ENCODE peak calls at places on chromosome 22, in five cellular contexts. One of them, this sample, is unnamed.

GRCh38 chr22:30866811-30867271 is 101.7 kb downstream of the MORC2 start:
- DNase-seq in neural progenitor cell: peak; percentile 31
- DNase-seq in sigmoid colon: peak; percentile 29
- DNase-seq in tibial artery: peak; percentile 32
- DNase-seq in lung: no peak
- DNase-seq in this sample: no peak

GRCh38 chr22:28734393-28734792 is 7.2 kb downstream of the CHEK2 start:
- DNase-seq in neural progenitor cell: no peak
- DNase-seq in sigmoid colon: no peak
- DNase-seq in tibial artery: no peak
- DNase-seq in lung: no peak
- DNase-seq in this sample: no peak

GRCh38 chr22:50531546-50532352 is 1.9 kb upstream of the TYMP start:
- DNase-seq in neural progenitor cell: peak; percentile 76
- DNase-seq in sigmoid colon: peak; percentile 92
- DNase-seq in tibial artery: peak; percentile 83
- DNase-seq in lung: peak; percentile 83
- DNase-seq in this sample: peak; percentile 88

GRCh38 chr22:40592352-40593113 is 44.0 kb downstream of the MRTFA start:
- DNase-seq in neural progenitor cell: no peak
- DNase-seq in sigmoid colon: no peak
- DNase-seq in tibial artery: no peak
- DNase-seq in lung: no peak
- DNase-seq in this sample: no peak

GRCh38 chr22:17579535-17579981 is 16.3 kb downstream of the SLC25A18 start:
- DNase-seq in neural progenitor cell: no peak
- DNase-seq in sigmoid colon: no peak
- DNase-seq in tibial artery: no peak
- DNase-seq in lung: no peak
- DNase-seq in this sample: no peak

GRCh38 chr22:30763815-30764686 is 69.4 kb downstream of the OSBP2 start:
- DNase-seq in neural progenitor cell: peak; percentile 88
- DNase-seq in sigmoid colon: no peak
- DNase-seq in tibial artery: no peak
- DNase-seq in lung: peak; percentile 44
- DNase-seq in this sample: no peak

GRCh38 chr22:38282397-38282796 is 9.6 kb upstream of the TMEM184B start:
- DNase-seq in neural progenitor cell: no peak
- DNase-seq in sigmoid colon: no peak
- DNase-seq in tibial artery: no peak
- DNase-seq in lung: no peak
- DNase-seq in this sample: no peak

GRCh38 chr22:46449974-46450745 is 87.3 kb downstream of the CELSR1 start:
- DNase-seq in neural progenitor cell: no peak
- DNase-seq in sigmoid colon: no peak
- DNase-seq in tibial artery: no peak
- DNase-seq in lung: no peak
- DNase-seq in this sample: no peak

GRCh38 chr22:44682556-44683168 is 19.3 kb upstream of the PRR5 start:
- DNase-seq in neural progenitor cell: no peak
- DNase-seq in sigmoid colon: no peak
- DNase-seq in tibial artery: no peak
- DNase-seq in lung: no peak
- DNase-seq in this sample: no peak

GRCh38 chr22:37735054-37735453 is 38.2 kb downstream of the TRIOBP start:
- DNase-seq in neural progenitor cell: peak; percentile 84
- DNase-seq in sigmoid colon: peak; percentile 75
- DNase-seq in tibial artery: no peak
- DNase-seq in lung: no peak
- DNase-seq in this sample: peak; percentile 65

GRCh38 chr22:45254789-45255261 is 14.1 kb upstream of the KIAA0930 start:
- DNase-seq in neural progenitor cell: no peak
- DNase-seq in sigmoid colon: no peak
- DNase-seq in tibial artery: no peak
- DNase-seq in lung: no peak
- DNase-seq in this sample: no peak

GRCh38 chr22:24685804-24686203 is 82.8 kb downstream of the GGT1 start:
- DNase-seq in neural progenitor cell: peak; percentile 45
- DNase-seq in sigmoid colon: no peak
- DNase-seq in tibial artery: no peak
- DNase-seq in lung: no peak
- DNase-seq in this sample: no peak

GRCh38 chr22:29108137-29108536 is 35.3 kb downstream of the KREMEN1 start:
- DNase-seq in neural progenitor cell: no peak
- DNase-seq in sigmoid colon: no peak
- DNase-seq in tibial artery: no peak
- DNase-seq in lung: no peak
- DNase-seq in this sample: no peak

GRCh38 chr22:44353063-44353440 is 40.3 kb upstream of the SHISAL1 start:
- DNase-seq in neural progenitor cell: no peak
- DNase-seq in sigmoid colon: peak; percentile 56
- DNase-seq in tibial artery: no peak
- DNase-seq in lung: no peak
- DNase-seq in this sample: peak; percentile 2

GRCh38 chr22:47291565-47292495 is 529.4 kb downstream of the TBC1D22A start:
- DNase-seq in neural progenitor cell: no peak
- DNase-seq in sigmoid colon: peak; percentile 46
- DNase-seq in tibial artery: peak; percentile 52
- DNase-seq in lung: no peak
- DNase-seq in this sample: peak; percentile 20

GRCh38 chr22:36734171-36735058 is 30.9 kb upstream of the CACNG2 start:
- DNase-seq in neural progenitor cell: no peak
- DNase-seq in sigmoid colon: peak; percentile 54
- DNase-seq in tibial artery: peak; percentile 50
- DNase-seq in lung: no peak
- DNase-seq in this sample: no peak

GRCh38 chr22:29994941-29995340 is 85.3 kb upstream of the HORMAD2 start:
- DNase-seq in neural progenitor cell: no peak
- DNase-seq in sigmoid colon: no peak
- DNase-seq in tibial artery: no peak
- DNase-seq in lung: no peak
- DNase-seq in this sample: no peak

GRCh38 chr22:39236321-39237275 is 8.2 kb downstream of the PDGFB start:
- DNase-seq in neural progenitor cell: no peak
- DNase-seq in sigmoid colon: no peak
- DNase-seq in tibial artery: no peak
- DNase-seq in lung: peak; percentile 79
- DNase-seq in this sample: peak; percentile 74

GRCh38 chr22:38260760-38261477 is 11.9 kb downstream of the TMEM184B start:
- DNase-seq in neural progenitor cell: peak; percentile 76
- DNase-seq in sigmoid colon: no peak
- DNase-seq in tibial artery: no peak
- DNase-seq in lung: no peak
- DNase-seq in this sample: no peak

GRCh38 chr22:32558681-32559355 is 84.2 kb downstream of the FBXO7 start:
- DNase-seq in neural progenitor cell: no peak
- DNase-seq in sigmoid colon: peak; percentile 88
- DNase-seq in tibial artery: peak; percentile 89
- DNase-seq in lung: peak; percentile 55
- DNase-seq in this sample: peak; percentile 85

GRCh38 chr22:29096736-29097669 is 24.2 kb downstream of the KREMEN1 start:
- DNase-seq in neural progenitor cell: peak; percentile 67
- DNase-seq in sigmoid colon: no peak
- DNase-seq in tibial artery: no peak
- DNase-seq in lung: no peak
- DNase-seq in this sample: no peak

GRCh38 chr22:40041738-40042137 is 47.0 kb downstream of the FAM83F start:
- DNase-seq in neural progenitor cell: no peak
- DNase-seq in sigmoid colon: peak; percentile 37
- DNase-seq in tibial artery: no peak
- DNase-seq in lung: no peak
- DNase-seq in this sample: no peak

GRCh38 chr22:46391486-46392136 is 56.1 kb downstream of the TRMU start:
- DNase-seq in neural progenitor cell: no peak
- DNase-seq in sigmoid colon: no peak
- DNase-seq in tibial artery: no peak
- DNase-seq in lung: no peak
- DNase-seq in this sample: no peak

GRCh38 chr22:27489265-27489675 is 312.3 kb downstream of the MN1 start:
- DNase-seq in neural progenitor cell: no peak
- DNase-seq in sigmoid colon: no peak
- DNase-seq in tibial artery: no peak
- DNase-seq in lung: no peak
- DNase-seq in this sample: no peak

GRCh38 chr22:38901111-38901641 is 29.2 kb upstream of the CBX6 start:
- DNase-seq in neural progenitor cell: no peak
- DNase-seq in sigmoid colon: no peak
- DNase-seq in tibial artery: no peak
- DNase-seq in lung: no peak
- DNase-seq in this sample: no peak

GRCh38 chr22:46769191-46769675 is 6.8 kb downstream of the TBC1D22A start:
- DNase-seq in neural progenitor cell: no peak
- DNase-seq in sigmoid colon: no peak
- DNase-seq in tibial artery: no peak
- DNase-seq in lung: no peak
- DNase-seq in this sample: peak; percentile 59

GRCh38 chr22:50518628-50519027 is 6.8 kb downstream of the SCO2 start:
- DNase-seq in neural progenitor cell: no peak
- DNase-seq in sigmoid colon: no peak
- DNase-seq in tibial artery: no peak
- DNase-seq in lung: no peak
- DNase-seq in this sample: no peak

GRCh38 chr22:31337178-31337577 is 9.0 kb downstream of the PATZ1 start:
- DNase-seq in neural progenitor cell: no peak
- DNase-seq in sigmoid colon: no peak
- DNase-seq in tibial artery: no peak
- DNase-seq in lung: no peak
- DNase-seq in this sample: no peak

GRCh38 chr22:43743929-43744643 is 68.0 kb downstream of the EFCAB6 start:
- DNase-seq in neural progenitor cell: no peak
- DNase-seq in sigmoid colon: no peak
- DNase-seq in tibial artery: no peak
- DNase-seq in lung: no peak
- DNase-seq in this sample: no peak

GRCh38 chr22:45731041-45731797 is 59.6 kb downstream of the ATXN10 start:
- DNase-seq in neural progenitor cell: peak; percentile 20
- DNase-seq in sigmoid colon: no peak
- DNase-seq in tibial artery: no peak
- DNase-seq in lung: no peak
- DNase-seq in this sample: no peak

GRCh38 chr22:38398609-38399401 is 56.2 kb downstream of the KCNJ4 start:
- DNase-seq in neural progenitor cell: peak; percentile 96
- DNase-seq in sigmoid colon: peak; percentile 91
- DNase-seq in tibial artery: peak; percentile 86
- DNase-seq in lung: peak; percentile 78
- DNase-seq in this sample: peak; percentile 94

GRCh38 chr22:17786435-17787158 is 12.3 kb upstream of the BID start:
- DNase-seq in neural progenitor cell: peak; percentile 92
- DNase-seq in sigmoid colon: peak; percentile 89
- DNase-seq in tibial artery: no peak
- DNase-seq in lung: no peak
- DNase-seq in this sample: peak; percentile 91

GRCh38 chr22:28402539-28402938 is 277.1 kb downstream of the TTC28 start:
- DNase-seq in neural progenitor cell: no peak
- DNase-seq in sigmoid colon: no peak
- DNase-seq in tibial artery: no peak
- DNase-seq in lung: no peak
- DNase-seq in this sample: no peak

GRCh38 chr22:35413624-35414023 is 13.7 kb downstream of the MCM5 start:
- DNase-seq in neural progenitor cell: no peak
- DNase-seq in sigmoid colon: no peak
- DNase-seq in tibial artery: no peak
- DNase-seq in lung: no peak
- DNase-seq in this sample: no peak
- H3K36me3 ChIP-seq in neural progenitor cell: no peaks in the 10 kb centered on the region
- H3K36me3 ChIP-seq in sigmoid colon: peaks cover 36% of the 10 kb centered on the region
- H3K36me3 ChIP-seq in tibial artery: peaks cover 94% of the 10 kb centered on the region
- H3K36me3 ChIP-seq in lung: peaks cover 7% of the 10 kb centered on the region
- H3K36me3 ChIP-seq in this sample: no peaks in the 10 kb centered on the region

DNA sequence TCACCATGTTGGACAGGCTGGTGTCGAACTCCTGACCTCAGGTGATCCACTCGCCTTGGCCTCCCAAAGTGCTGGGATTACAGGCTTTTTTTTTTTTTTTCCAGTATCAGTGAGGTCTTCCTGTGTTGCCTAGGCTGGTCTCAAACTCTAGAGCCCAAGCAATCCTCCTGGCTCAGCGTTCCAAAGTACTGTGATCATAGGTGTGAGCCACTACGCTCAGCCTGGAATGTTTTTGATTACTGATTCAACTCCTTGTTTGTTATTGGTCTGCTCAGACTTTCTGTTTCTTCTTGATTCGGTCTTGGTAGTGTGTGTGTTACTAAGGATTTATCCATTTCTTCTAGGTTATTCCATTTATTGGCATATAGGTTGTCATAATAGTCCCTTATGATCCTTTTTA is 31.3 kb downstream of the NAGA start:
- DNase-seq in neural progenitor cell: no peak
- DNase-seq in sigmoid colon: no peak
- DNase-seq in tibial artery: no peak
- DNase-seq in lung: no peak
- DNase-seq in this sample: no peak
- H3K9me3 ChIP-seq in neural progenitor cell: no peaks in the 10 kb centered on the region
- H3K9me3 ChIP-seq in sigmoid colon: no peaks in the 10 kb centered on the region
- H3K9me3 ChIP-seq in tibial artery: no peaks in the 10 kb centered on the region
- H3K9me3 ChIP-seq in lung: no peaks in the 10 kb centered on the region
- H3K9me3 ChIP-seq in this sample: peaks cover 9% of the 10 kb centered on the region

GRCh38 chr22:25923952-25924351 is 182.0 kb downstream of the MYO18B start:
- DNase-seq in neural progenitor cell: no peak
- DNase-seq in sigmoid colon: no peak
- DNase-seq in tibial artery: no peak
- DNase-seq in lung: no peak
- DNase-seq in this sample: no peak
- H3K36me3 ChIP-seq in neural progenitor cell: no peaks in the 10 kb centered on the region
- H3K36me3 ChIP-seq in sigmoid colon: no peaks in the 10 kb centered on the region
- H3K36me3 ChIP-seq in tibial artery: no peaks in the 10 kb centered on the region
- H3K36me3 ChIP-seq in lung: peaks cover 6% of the 10 kb centered on the region
- H3K36me3 ChIP-seq in this sample: no peaks in the 10 kb centered on the region

GRCh38 chr22:19275919-19276600 is 15.5 kb downstream of the CLTCL1 start:
- DNase-seq in neural progenitor cell: no peak
- DNase-seq in sigmoid colon: no peak
- DNase-seq in tibial artery: no peak
- DNase-seq in lung: no peak
- DNase-seq in this sample: no peak

GRCh38 chr22:19271856-19272535 is 19.5 kb downstream of the CLTCL1 start:
- DNase-seq in neural progenitor cell: no peak
- DNase-seq in sigmoid colon: no peak
- DNase-seq in tibial artery: no peak
- DNase-seq in lung: no peak
- DNase-seq in this sample: no peak

GRCh38 chr22:19275104-19275503 is 16.4 kb downstream of the CLTCL1 start:
- DNase-seq in neural progenitor cell: no peak
- DNase-seq in sigmoid colon: no peak
- DNase-seq in tibial artery: no peak
- DNase-seq in lung: no peak
- DNase-seq in this sample: no peak

GRCh38 chr22:19277785-19278184 is 13.7 kb downstream of the CLTCL1 start:
- DNase-seq in neural progenitor cell: no peak
- DNase-seq in sigmoid colon: no peak
- DNase-seq in tibial artery: no peak
- DNase-seq in lung: no peak
- DNase-seq in this sample: no peak

DNA sequence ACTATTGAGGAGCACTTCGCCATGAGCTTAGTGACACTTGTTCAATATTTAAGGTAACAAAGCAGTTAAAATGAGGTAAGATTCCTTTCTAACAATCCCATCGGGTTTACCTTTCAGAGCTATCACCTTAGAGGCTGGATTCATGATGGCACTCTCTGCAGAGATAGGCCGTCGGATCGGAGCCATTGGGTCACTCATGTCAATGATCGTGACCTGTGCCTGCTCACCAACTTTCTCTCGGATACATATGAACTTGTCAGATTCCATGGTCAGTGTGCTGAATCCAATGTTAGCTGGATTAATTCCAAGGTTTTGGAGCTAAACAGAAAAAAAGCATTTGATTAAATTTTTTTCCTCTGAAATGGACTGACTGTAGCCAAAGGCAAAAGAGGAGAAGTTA is 16.0 kb downstream of the CLTCL1 start:
- DNase-seq in neural progenitor cell: no peak
- DNase-seq in sigmoid colon: no peak
- DNase-seq in tibial artery: no peak
- DNase-seq in lung: no peak
- DNase-seq in this sample: no peak
- H3K9me3 ChIP-seq in neural progenitor cell: no peaks in the 10 kb centered on the region
- H3K9me3 ChIP-seq in sigmoid colon: no peaks in the 10 kb centered on the region
- H3K9me3 ChIP-seq in tibial artery: no peaks in the 10 kb centered on the region
- H3K9me3 ChIP-seq in lung: no peaks in the 10 kb centered on the region
- H3K9me3 ChIP-seq in this sample: no peaks in the 10 kb centered on the region